ENCODE peak calls at places on chromosomes 12 and 14, in five cellular contexts. D is A549, I is WERI-Rb-1, W is heart right ventricle, K is left lung. B is an unnamed sample.
A peak's percentile ranks its signal among the peaks of the same experiment; 100 is the strongest.

GRCh38 chr12:120125792-120126634 is 9.5 kb upstream of the RAB35 start:
- DNase-seq in K (no peak), D (no peak), W (no peak), I (no peak), B (no peak)

GRCh38 chr12:104094284-104094683 is 30.0 kb downstream of the HCFC2 start:
- DNase-seq in K (no peak), D (no peak), W (no peak), I (no peak), B (no peak)

GRCh38 chr12:19712041-19712440 is 272.7 kb downstream of the AEBP2 start:
- DNase-seq in W (no peak), D (peak; percentile 22), K (no peak), I (no peak), B (no peak)

GRCh38 chr12:164207-164606 is 49.8 kb downstream of the SLC6A12 start:
- DNase-seq in I (peak; percentile 84), K (peak; percentile 60), D (no peak), W (no peak), B (no peak)

GRCh38 chr12:121678721-121679300 is 9.4 kb upstream of the MORN3 start:
- DNase-seq in D (no peak), K (no peak), W (no peak), I (no peak), B (no peak)

GRCh38 chr12:45918818-45919217 is 71.6 kb downstream of the SCAF11 start:
- DNase-seq in K (no peak), D (no peak), I (no peak), W (no peak), B (no peak)

GRCh38 chr14:100059433-100059781 is 5.8 kb upstream of the EVL start:
- DNase-seq in W (no peak), D (no peak), K (no peak), I (no peak), B (no peak)

GRCh38 chr12:82583756-82584155 is 103.0 kb upstream of the TMTC2 start:
- DNase-seq in K (no peak), I (no peak), D (no peak), W (no peak), B (no peak)

GRCh38 chr14:52607061-52607460 is 54.4 kb downstream of the GPR137C start:
- DNase-seq in W (no peak), K (no peak), I (no peak), D (no peak), B (no peak)

GRCh38 chr12:42763682-42764081 is 174.1 kb upstream of the PRICKLE1 start:
- DNase-seq in D (no peak), K (no peak), I (no peak), W (no peak), B (no peak)

GRCh38 chr14:71163050-71163841 is 256.0 kb downstream of the PCNX1 start:
- DNase-seq in D (no peak), K (no peak), I (no peak), W (no peak), B (no peak)

DNA sequence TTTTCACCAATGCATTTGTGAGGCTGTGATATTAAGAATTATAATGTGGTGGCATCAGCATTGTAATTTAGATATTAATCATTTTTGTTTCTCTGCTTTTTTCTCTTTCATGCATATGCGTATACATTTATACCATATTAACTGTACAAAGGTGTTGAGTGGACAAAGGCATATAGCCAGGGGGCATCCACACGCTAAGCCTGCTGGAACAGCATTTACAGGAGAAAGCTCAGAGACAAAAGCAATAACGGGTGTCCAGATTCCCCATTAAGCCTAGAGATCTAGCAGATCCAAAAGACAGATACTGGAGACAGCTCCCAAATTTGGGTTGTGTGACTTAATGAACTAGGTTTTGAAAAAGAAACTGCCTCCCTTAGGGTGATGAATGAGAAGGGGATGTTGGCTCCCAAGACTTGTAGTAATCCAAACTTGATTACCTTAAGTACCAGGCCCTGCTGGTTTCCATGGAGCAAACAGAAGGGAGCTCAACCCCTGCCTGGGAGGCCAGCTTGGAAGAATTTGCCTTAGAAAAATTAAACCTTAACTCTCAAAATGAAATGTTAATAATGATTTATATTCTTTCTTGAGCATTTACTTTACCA is 181.9 kb downstream of the SLC6A15 start:
- DNase-seq in K (no peak), W (no peak), D (no peak), I (peak; percentile 7), B (no peak)
- H3K27ac ChIP-seq in K (no peak overlapping the region), W (no peak overlapping the region), D (no peak overlapping the region), I (no peak overlapping the region), B (no peak overlapping the region)

GRCh38 chr12:88056571-88056970 is 27.4 kb upstream of the C12orf50 start:
- DNase-seq in W (no peak), D (no peak), K (no peak), I (no peak), B (no peak)

GRCh38 chr12:88057994-88058718 is 29.0 kb upstream of the C12orf50 start:
- DNase-seq in D (no peak), W (peak; percentile 32), I (no peak), K (no peak), B (no peak)

GRCh38 chr12:88052686-88053085 is 23.5 kb upstream of the C12orf50 start:
- DNase-seq in W (no peak), D (no peak), I (peak; percentile 39), K (no peak), B (no peak)
- TF ChIP-seq CTCF in W (no peak), D (peak; percentile 69), I (peak; percentile 64), K (no peak), B (no peak)

DNA sequence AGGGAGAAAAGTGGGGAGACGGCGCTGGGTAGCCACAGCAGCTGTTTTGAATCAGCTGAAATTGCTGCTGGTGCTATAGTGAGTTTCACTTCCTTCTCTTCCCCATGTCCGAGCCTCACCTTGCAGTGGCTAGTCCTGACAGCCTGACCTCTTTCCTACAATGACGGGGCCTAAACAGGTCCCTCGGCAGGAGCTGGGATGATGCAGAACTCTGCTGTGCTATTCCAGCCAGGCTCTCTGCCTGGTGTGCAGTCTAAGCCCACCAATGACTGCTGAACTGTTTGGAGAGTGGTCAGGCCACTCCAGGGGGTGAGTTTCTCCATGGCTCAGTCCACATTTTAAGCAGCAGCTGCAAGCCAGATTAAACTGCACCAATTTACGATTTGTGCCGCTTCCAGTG is 207.3 kb downstream of the TTC7B start:
- DNase-seq in W (no peak), D (no peak), K (no peak), I (no peak), B (no peak)
- H3K27ac ChIP-seq in W (no peak overlapping the region), D (no peak overlapping the region), K (no peak overlapping the region), I (no peak overlapping the region), B (no peak overlapping the region)

GRCh38 chr12:77682488-77682887 is 148.2 kb upstream of the NAV3 start:
- DNase-seq in D (no peak), W (no peak), K (no peak), I (no peak), B (no peak)

GRCh38 chr12:77686760-77687159 is 143.9 kb upstream of the NAV3 start:
- DNase-seq in I (no peak), W (no peak), D (no peak), K (no peak), B (no peak)

GRCh38 chr12:77687346-77687745 is 143.3 kb upstream of the NAV3 start:
- DNase-seq in W (no peak), K (no peak), I (no peak), D (no peak), B (no peak)

GRCh38 chr12:77685906-77686305 is 144.8 kb upstream of the NAV3 start:
- DNase-seq in I (no peak), D (no peak), W (no peak), K (no peak), B (no peak)

GRCh38 chr12:77685112-77685511 is 145.6 kb upstream of the NAV3 start:
- DNase-seq in W (no peak), D (peak; percentile 13), I (peak; percentile 77), K (no peak), B (no peak)
- TF ChIP-seq CTCF in W (peak; percentile 41), D (peak; percentile 66), I (peak; percentile 69), K (peak; percentile 35), B (no peak)

GRCh38 chr12:7856516-7856915 is 16.2 kb downstream of the SLC2A14 start:
- DNase-seq in K (no peak), W (no peak), I (no peak), D (no peak), B (no peak)

GRCh38 chr12:7864751-7865150 is 8.0 kb downstream of the SLC2A14 start:
- DNase-seq in K (no peak), I (no peak), W (no peak), D (no peak), B (no peak)

GRCh38 chr12:7857916-7858315 is 14.8 kb downstream of the SLC2A14 start:
- DNase-seq in D (no peak), K (no peak), I (no peak), W (no peak), B (no peak)

GRCh38 chr12:7853557-7853956 is 19.2 kb downstream of the SLC2A14 start:
- DNase-seq in D (no peak), I (no peak), K (no peak), W (no peak), B (no peak)

DNA sequence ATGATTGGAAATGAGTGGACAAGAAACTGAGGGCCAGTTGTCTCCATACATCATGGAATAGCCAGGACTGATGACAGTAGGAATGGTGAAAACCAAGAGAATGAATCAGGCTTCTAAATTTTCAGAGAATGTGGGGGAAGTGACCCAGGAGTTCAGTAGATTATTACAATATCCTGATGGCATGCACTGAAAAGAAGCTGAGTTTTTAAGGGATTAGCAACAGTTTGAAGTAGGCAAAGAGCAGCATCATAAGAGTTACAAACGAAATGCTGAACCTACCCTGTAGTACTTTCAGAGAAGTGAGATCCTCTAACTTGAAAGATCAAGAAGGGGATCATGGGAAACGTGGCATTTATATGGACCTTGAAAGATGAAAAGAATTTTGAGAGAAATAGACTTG is 13.2 kb downstream of the SLC2A14 start:
- DNase-seq in D (no peak), W (no peak), K (no peak), I (no peak), B (no peak)
- H3K27ac ChIP-seq in D (peak overlapping the region; percentile 86), W (no peak overlapping the region), K (no peak overlapping the region), I (no peak overlapping the region), B (no peak overlapping the region)